ENCODE peak calls at places on chromosome 2, in four cellular contexts. W, Q, S and H are unnamed samples.

GRCh38 chr2:102932521-102932920 is 170.7 kb downstream of the TMEM182 start:
- DNase-seq in W (no peak), Q (no peak), S (peak; percentile 22), H (no peak)

GRCh38 chr2:146363731-146364130 is 1481.1 kb upstream of the ACVR2A start:
- DNase-seq in W (no peak), Q (no peak), S (no peak), H (no peak)

GRCh38 chr2:7034313-7034712 is 117.1 kb downstream of the RNF144A start:
- DNase-seq in W (no peak), Q (no peak), S (peak; percentile 35), H (no peak)

GRCh38 chr2:228699400-228699799 is 517.9 kb upstream of the SPHKAP start:
- DNase-seq in W (no peak), Q (no peak), S (no peak), H (no peak)

GRCh38 chr2:166677996-166678395 is 183.9 kb upstream of the SCN7A start:
- DNase-seq in W (no peak), Q (no peak), S (no peak), H (no peak)

GRCh38 chr2:202164409-202164808 is 74.0 kb downstream of the SUMO1 start:
- DNase-seq in W (no peak), Q (no peak), S (peak; percentile 38), H (no peak)

GRCh38 chr2:233303252-233303651 is 4.4 kb upstream of the SAG start:
- DNase-seq in W (no peak), Q (no peak), S (no peak), H (no peak)

GRCh38 chr2:33212151-33212550 is 264.3 kb upstream of the RASGRP3 start:
- DNase-seq in W (no peak), Q (no peak), S (peak; percentile 71), H (no peak)

GRCh38 chr2:71611781-71612545 is 158.6 kb downstream of the DYSF start:
- DNase-seq in W (peak; percentile 4), Q (no peak), S (no peak), H (no peak)

GRCh38 chr2:59684771-59685166 is 868.7 kb downstream of the BCL11A start:
- DNase-seq in W (no peak), Q (no peak), S (no peak), H (no peak)

GRCh38 chr2:79447462-79447861 is 65.4 kb upstream of the CTNNA2 start:
- DNase-seq in W (no peak), Q (no peak), S (no peak), H (no peak)

GRCh38 chr2:240405133-240405532 is 30.3 kb upstream of the GPC1 start:
- DNase-seq in W (no peak), Q (no peak), S (no peak), H (no peak)

DNA sequence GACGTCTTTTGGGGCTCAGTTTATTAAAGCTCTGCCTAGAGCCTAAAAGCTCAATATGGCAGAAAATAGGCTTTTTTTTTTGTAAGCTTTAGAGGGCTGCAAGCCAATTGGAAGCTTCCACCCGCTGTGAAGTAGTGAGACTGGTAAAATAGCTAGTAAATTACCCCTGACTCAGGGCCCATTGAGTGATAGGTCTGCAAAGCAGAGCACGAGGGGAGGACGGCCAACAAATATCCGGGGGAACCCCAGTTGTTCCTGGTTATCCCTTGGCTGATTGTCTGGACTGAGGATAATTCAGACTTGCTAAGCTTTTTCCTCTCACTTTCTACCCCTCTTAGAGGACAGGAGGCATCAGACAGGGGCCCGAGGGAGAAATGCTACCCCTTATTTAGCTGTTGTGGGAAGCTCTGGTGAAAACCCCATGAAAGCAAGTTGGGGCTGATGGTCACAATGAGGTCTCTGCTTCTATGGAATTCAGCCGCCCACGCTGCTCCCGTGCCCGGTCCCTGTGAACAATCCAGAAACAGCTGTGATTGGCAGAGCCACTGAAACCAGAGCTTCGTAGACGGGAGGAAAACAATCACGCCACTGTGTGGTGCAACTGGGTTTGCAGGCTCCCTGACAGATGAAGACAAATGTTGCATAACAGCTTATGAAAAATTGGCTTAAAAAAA is 141.9 kb upstream of the LGALSL start:
- DNase-seq in W (peak; percentile 70), Q (peak; percentile 70), S (peak; percentile 88), H (no peak)
- TF ChIP-seq CTCF in W (peak; percentile 51), Q (peak; percentile 54), S (peak; percentile 67), H (no peak)

GRCh38 chr2:216339456-216340279 is 32.6 kb downstream of the MARCHF4 start:
- DNase-seq in W (no peak), Q (no peak), S (peak; percentile 66), H (no peak)
- TF ChIP-seq CTCF in W (no peak), Q (no peak), S (no peak), H (no peak)

DNA sequence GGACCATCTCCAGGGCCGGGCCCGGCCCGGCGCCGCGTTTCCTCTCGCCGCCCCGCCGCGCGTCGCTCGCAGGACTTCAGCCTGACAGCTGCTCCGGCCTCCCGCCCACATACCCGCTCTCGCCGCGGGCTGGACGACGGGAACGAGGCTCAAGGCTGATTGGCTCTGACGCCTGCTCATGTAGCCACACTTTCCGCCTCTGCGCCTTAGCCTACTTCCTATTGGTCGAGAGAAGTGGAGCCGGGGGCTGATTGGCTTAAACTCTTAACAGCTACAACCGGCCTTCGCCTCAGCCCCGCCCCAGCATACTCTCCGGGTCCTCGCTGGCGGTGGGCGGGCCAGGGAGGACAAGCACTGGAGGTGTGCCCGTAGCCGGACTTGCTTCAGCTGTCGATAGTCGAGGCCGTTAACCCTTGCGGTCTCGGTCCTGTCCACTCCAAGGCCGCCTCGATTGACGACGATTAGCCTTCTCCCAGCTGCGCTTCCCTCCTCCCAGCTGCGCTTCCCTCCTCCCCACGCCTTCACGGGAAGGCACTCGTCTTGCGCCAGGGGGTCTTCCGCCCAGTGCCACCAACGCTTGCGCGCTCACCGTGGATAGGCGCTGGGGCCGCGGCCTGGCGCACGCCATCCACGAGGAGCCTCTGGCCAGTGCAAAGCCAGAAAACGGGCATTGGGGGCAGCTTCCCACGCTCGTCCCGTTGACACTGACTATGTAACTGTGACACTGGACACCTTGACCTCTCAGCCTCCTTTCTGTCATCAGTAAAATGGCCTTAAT is at the start of gene PRADC1:
- DNase-seq in W (peak; percentile 98), Q (peak; percentile 99), S (peak; percentile 99), H (peak; percentile 98)
- TF ChIP-seq CTCF in W (no peak), Q (no peak), S (no peak), H (no peak)

DNA sequence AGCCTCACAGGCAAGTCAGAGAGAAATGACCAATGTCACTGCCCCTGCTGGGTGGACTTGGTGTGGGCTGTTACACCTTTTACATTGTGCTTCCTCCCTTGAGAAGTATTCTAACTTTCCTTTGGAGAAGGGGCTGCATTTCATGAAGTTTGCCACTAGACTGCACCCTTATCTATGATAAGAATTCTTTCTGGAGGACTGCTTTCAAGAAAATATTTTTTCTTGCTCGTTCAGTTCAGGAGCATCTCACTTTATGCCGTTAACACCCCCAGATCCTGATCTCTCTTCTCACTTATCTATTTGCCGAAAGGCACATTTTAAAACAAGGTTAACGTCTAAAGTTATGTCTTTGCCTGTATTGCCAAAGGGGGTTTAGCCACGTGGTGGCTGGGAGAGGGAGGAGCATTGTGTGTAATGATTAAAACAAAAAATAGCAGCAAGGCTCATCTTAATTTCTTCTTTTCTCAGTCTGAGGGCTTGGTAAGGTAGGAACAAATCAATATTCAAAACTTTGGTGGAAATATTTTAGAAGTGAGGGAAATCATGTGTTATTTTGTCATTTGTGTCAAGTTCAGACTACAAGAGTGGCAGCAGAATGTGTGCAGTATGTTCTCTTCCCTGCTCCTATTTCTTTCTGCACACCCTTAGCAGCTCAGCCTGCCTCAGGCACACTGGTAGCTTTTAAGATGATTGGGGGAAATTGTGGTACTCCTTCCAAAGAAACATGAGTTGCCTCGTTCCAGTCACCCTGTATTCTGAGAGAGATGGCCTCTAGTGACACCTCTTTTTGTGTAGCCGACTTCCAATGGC is 1.6 kb upstream of the IGFBP5 start:
- DNase-seq in W (no peak), Q (no peak), S (peak; percentile 65), H (no peak)
- TF ChIP-seq CTCF in W (peak; percentile 48), Q (peak; percentile 58), S (peak; percentile 58), H (peak; percentile 46)

GRCh38 chr2:101759162-101759561 is 61.7 kb downstream of the MAP4K4 start:
- DNase-seq in W (no peak), Q (no peak), S (peak; percentile 61), H (no peak)

GRCh38 chr2:101766337-101766736 is 68.8 kb downstream of the MAP4K4 start:
- DNase-seq in W (no peak), Q (no peak), S (no peak), H (no peak)

GRCh38 chr2:101766871-101767739 is 69.6 kb downstream of the MAP4K4 start:
- DNase-seq in W (no peak), Q (no peak), S (no peak), H (no peak)

GRCh38 chr2:101763496-101764333 is 66.2 kb downstream of the MAP4K4 start:
- DNase-seq in W (no peak), Q (no peak), S (no peak), H (no peak)

GRCh38 chr2:101762451-101763171 is 65.1 kb downstream of the MAP4K4 start:
- DNase-seq in W (no peak), Q (no peak), S (no peak), H (no peak)
- TF ChIP-seq CTCF in W (no peak), Q (no peak), S (no peak), H (no peak)

DNA sequence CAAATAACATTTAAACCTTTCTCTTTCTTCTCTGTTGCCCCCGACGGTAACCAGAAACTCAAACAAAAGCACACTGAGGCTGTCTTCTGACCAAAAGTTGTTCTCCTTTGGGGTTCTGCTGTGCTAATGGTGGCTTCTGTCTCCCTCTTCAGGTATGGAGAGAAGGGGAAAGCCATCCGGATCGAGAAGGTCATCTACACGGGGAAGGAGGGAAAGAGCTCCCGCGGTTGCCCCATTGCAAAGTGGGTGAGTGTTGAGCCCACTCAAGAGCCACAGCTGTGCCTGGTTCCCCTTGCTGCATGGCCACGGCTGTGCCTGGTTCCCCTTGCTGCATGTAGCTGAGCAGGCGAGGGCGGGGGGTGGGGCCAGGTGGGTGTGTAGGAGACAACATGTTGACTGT is 67.4 kb downstream of the BOLA3 start:
- DNase-seq in W (no peak), Q (no peak), S (no peak), H (no peak)
- TF ChIP-seq CTCF in W (peak; percentile 25), Q (no peak), S (no peak), H (no peak)

DNA sequence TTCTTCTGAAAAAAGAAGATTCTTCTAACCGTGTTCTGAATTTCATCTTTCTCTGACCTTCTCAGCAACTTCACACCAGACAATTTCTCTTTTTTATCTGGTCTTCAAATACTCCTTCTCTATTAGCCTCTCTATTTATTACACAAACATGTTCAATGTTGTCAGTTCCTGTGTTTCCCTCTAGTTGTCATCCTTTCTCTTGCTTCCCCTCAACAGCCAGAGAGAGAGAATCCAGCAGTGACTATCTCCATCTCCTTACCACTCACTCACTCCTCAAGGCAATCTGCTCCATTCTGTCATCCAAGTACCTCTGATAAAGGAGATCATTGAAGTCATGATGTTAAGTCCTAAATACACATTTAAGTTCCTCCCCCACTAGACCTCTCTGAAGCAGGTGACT is 491.9 kb upstream of the CHAC2 start:
- DNase-seq in W (no peak), Q (no peak), S (no peak), H (no peak)
- TF ChIP-seq CTCF in W (no peak), Q (no peak), S (no peak), H (no peak)

GRCh38 chr2:63189026-63189425 is 138.4 kb downstream of the OTX1 start:
- DNase-seq in W (no peak), Q (no peak), S (peak; percentile 35), H (peak; percentile 5)
- TF ChIP-seq CTCF in W (no peak), Q (peak; percentile 4), S (peak; percentile 40), H (no peak)